ENCODE peak calls at places on chromosome X, in seven cellular contexts. One of them, this sample, is unnamed.

GRCh38 chrX:26925088-26925487 is 538.1 kb downstream of the PPP4R3C start:
- DNase-seq in mesenchymal stem cell: peak
- DNase-seq in H9: no peak
- DNase-seq in trophoblast cell: peak
- DNase-seq in IMR-90: no peak
- DNase-seq in mesendoderm: peak
- DNase-seq in H1: no peak
- DNase-seq in this sample: no peak

GRCh38 chrX:40273356-40274050 is 175.7 kb upstream of the BCOR start:
- DNase-seq in mesenchymal stem cell: peak
- DNase-seq in H9: no peak
- DNase-seq in trophoblast cell: peak
- DNase-seq in IMR-90: peak
- DNase-seq in mesendoderm: peak
- DNase-seq in H1: no peak
- DNase-seq in this sample: no peak

GRCh38 chrX:101619336-101619735 is 1.5 kb upstream of the ARMCX6 start:
- DNase-seq in mesenchymal stem cell: peak
- DNase-seq in H9: peak
- DNase-seq in trophoblast cell: no peak
- DNase-seq in IMR-90: peak
- DNase-seq in mesendoderm: peak
- DNase-seq in H1: no peak
- DNase-seq in this sample: no peak

GRCh38 chrX:9341305-9342201 is 123.3 kb upstream of the TBL1X start:
- DNase-seq in mesenchymal stem cell: peak
- DNase-seq in H9: peak
- DNase-seq in trophoblast cell: peak
- DNase-seq in IMR-90: peak
- DNase-seq in mesendoderm: peak
- DNase-seq in H1: no peak
- DNase-seq in this sample: peak

GRCh38 chrX:14865201-14865600 is 7.7 kb downstream of the FANCB start:
- DNase-seq in mesenchymal stem cell: peak
- DNase-seq in H9: no peak
- DNase-seq in trophoblast cell: peak
- DNase-seq in IMR-90: peak
- DNase-seq in mesendoderm: no peak
- DNase-seq in H1: no peak
- DNase-seq in this sample: no peak

GRCh38 chrX:41921492-41922124 is 1.7 kb downstream of the CASK start:
- DNase-seq in mesenchymal stem cell: peak
- DNase-seq in H9: no peak
- DNase-seq in trophoblast cell: no peak
- DNase-seq in IMR-90: peak
- DNase-seq in mesendoderm: peak
- DNase-seq in H1: no peak
- DNase-seq in this sample: no peak

GRCh38 chrX:65127804-65128203 is 151.6 kb upstream of the ZC4H2 start:
- DNase-seq in mesenchymal stem cell: no peak
- DNase-seq in H9: no peak
- DNase-seq in trophoblast cell: no peak
- DNase-seq in IMR-90: no peak
- DNase-seq in mesendoderm: no peak
- DNase-seq in H1: no peak
- DNase-seq in this sample: no peak

GRCh38 chrX:2500091-2500680 is 590 bp downstream of the DHRSX start:
- DNase-seq in mesenchymal stem cell: peak
- DNase-seq in H9: peak
- DNase-seq in trophoblast cell: peak
- DNase-seq in IMR-90: peak
- DNase-seq in mesendoderm: peak
- DNase-seq in H1: no peak
- DNase-seq in this sample: no peak

GRCh38 chrX:30343206-30343605 is 34.0 kb upstream of the NR0B1 start:
- DNase-seq in mesenchymal stem cell: no peak
- DNase-seq in H9: peak
- DNase-seq in trophoblast cell: no peak
- DNase-seq in IMR-90: no peak
- DNase-seq in mesendoderm: peak
- DNase-seq in H1: no peak
- DNase-seq in this sample: no peak

GRCh38 chrX:102154218-102154860 is 1.4 kb downstream of the BEX5 start:
- DNase-seq in mesenchymal stem cell: no peak
- DNase-seq in H9: peak
- DNase-seq in trophoblast cell: no peak
- DNase-seq in IMR-90: no peak
- DNase-seq in mesendoderm: peak
- DNase-seq in H1: peak
- DNase-seq in this sample: no peak

GRCh38 chrX:8364369-8365141 is 100.1 kb upstream of the VCX3B start:
- DNase-seq in mesenchymal stem cell: peak
- DNase-seq in H9: peak
- DNase-seq in trophoblast cell: peak
- DNase-seq in IMR-90: no peak
- DNase-seq in mesendoderm: peak
- DNase-seq in H1: peak
- DNase-seq in this sample: peak

GRCh38 chrX:93422693-93423092 is 250.7 kb downstream of the NAP1L3 start:
- DNase-seq in mesenchymal stem cell: no peak
- DNase-seq in H9: peak
- DNase-seq in trophoblast cell: peak
- DNase-seq in IMR-90: peak
- DNase-seq in mesendoderm: peak
- DNase-seq in H1: peak
- DNase-seq in this sample: peak

GRCh38 chrX:131072871-131073571 is 14.9 kb downstream of the ARHGAP36 start:
- DNase-seq in mesenchymal stem cell: no peak
- DNase-seq in H9: peak
- DNase-seq in trophoblast cell: no peak
- DNase-seq in IMR-90: no peak
- DNase-seq in mesendoderm: no peak
- DNase-seq in H1: no peak
- DNase-seq in this sample: no peak

DNA sequence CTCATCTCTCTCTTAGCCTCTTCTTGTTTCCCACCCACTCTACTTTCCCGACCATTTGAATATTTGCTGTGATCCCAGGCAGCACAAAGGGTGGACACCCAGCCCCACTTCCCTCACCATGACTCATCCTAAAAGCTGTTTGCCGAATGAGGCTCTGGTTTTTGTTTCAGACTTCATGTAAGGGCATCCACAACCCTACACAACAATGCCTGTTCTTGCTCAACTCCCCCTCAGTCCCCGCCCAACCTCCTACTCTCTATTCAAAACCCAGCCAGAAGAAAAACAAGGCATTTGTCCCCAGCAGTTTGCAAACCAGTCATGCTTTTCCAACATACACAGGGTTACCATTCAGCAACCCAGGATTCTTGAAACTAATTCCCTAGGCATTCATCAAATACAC is 516.5 kb upstream of the CNKSR2 start:
- DNase-seq in mesenchymal stem cell: no peak
- DNase-seq in H9: no peak
- DNase-seq in trophoblast cell: no peak
- DNase-seq in IMR-90: no peak
- DNase-seq in mesendoderm: peak
- DNase-seq in H1: peak
- DNase-seq in this sample: peak
- H3K27ac ChIP-seq in mesenchymal stem cell: no peak
- H3K27ac ChIP-seq in H9: no peak
- H3K27ac ChIP-seq in trophoblast cell: peak
- H3K27ac ChIP-seq in IMR-90: no peak
- H3K27ac ChIP-seq in mesendoderm: no peak
- H3K27ac ChIP-seq in H1: no peak
- H3K27ac ChIP-seq in this sample: peak

GRCh38 chrX:38347136-38347535 is 5.3 kb upstream of the OTC start:
- DNase-seq in mesenchymal stem cell: peak
- DNase-seq in H9: no peak
- DNase-seq in trophoblast cell: peak
- DNase-seq in IMR-90: peak
- DNase-seq in mesendoderm: peak
- DNase-seq in H1: no peak
- DNase-seq in this sample: no peak
- H2BK5ac ChIP-seq in mesenchymal stem cell: no peak
- H2BK5ac ChIP-seq in H9: no peak
- H2BK5ac ChIP-seq in trophoblast cell: no peak
- H2BK5ac ChIP-seq in IMR-90: no peak
- H2BK5ac ChIP-seq in mesendoderm: no peak
- H2BK5ac ChIP-seq in H1: no peak
- H2BK5ac ChIP-seq in this sample: no peak

GRCh38 chrX:66163447-66163846 is 600 bp upstream of the HEPH start:
- DNase-seq in mesenchymal stem cell: no peak
- DNase-seq in H9: no peak
- DNase-seq in trophoblast cell: no peak
- DNase-seq in IMR-90: no peak
- DNase-seq in mesendoderm: no peak
- DNase-seq in H1: no peak
- DNase-seq in this sample: no peak
- H3K27ac ChIP-seq in mesenchymal stem cell: no peak
- H3K27ac ChIP-seq in H9: no peak
- H3K27ac ChIP-seq in trophoblast cell: no peak
- H3K27ac ChIP-seq in IMR-90: no peak
- H3K27ac ChIP-seq in mesendoderm: no peak
- H3K27ac ChIP-seq in H1: no peak
- H3K27ac ChIP-seq in this sample: no peak

GRCh38 chrX:28189011-28189410 is 207.8 kb upstream of the DCAF8L1 start:
- DNase-seq in mesenchymal stem cell: peak
- DNase-seq in H9: no peak
- DNase-seq in trophoblast cell: peak
- DNase-seq in IMR-90: peak
- DNase-seq in mesendoderm: no peak
- DNase-seq in H1: no peak
- DNase-seq in this sample: no peak
- H2BK5ac ChIP-seq in mesenchymal stem cell: no peak
- H2BK5ac ChIP-seq in H9: no peak
- H2BK5ac ChIP-seq in trophoblast cell: no peak
- H2BK5ac ChIP-seq in IMR-90: no peak
- H2BK5ac ChIP-seq in mesendoderm: no peak
- H2BK5ac ChIP-seq in H1: no peak
- H2BK5ac ChIP-seq in this sample: no peak

This sample was measured in neuronal stem cell.